ENCODE peak calls at places on chromosomes 4 and X, in nine cellular contexts. O, N, C, V, G, Y, S, A and L are unnamed samples. For H3K36me3, the result is how much of the 10 kb centered on the place peaks cover.

GRCh38 chr4:57119054-57119651 is 9.0 kb upstream of the IGFBP7 start:
- DNase-seq in O (peak), Y (peak), C (peak), S (peak), N (no peak), V (peak), G (no peak), A (peak), L (peak)

GRCh38 chrX:22135171-22135711 is 103.1 kb downstream of the PHEX start:
- DNase-seq in C (no peak), V (no peak), G (no peak), A (no peak), Y (peak), S (no peak), N (no peak), O (peak), L (peak)

GRCh38 chr4:176063718-176064117 is 1.9 kb upstream of the WDR17 start:
- DNase-seq in N (no peak), O (no peak), C (no peak), S (no peak), Y (no peak), A (no peak), G (no peak), V (no peak), L (no peak)

GRCh38 chr4:121339307-121339706 is 41.5 kb downstream of the QRFPR start:
- DNase-seq in N (no peak), S (no peak), O (no peak), G (no peak), Y (peak), A (no peak), V (no peak), C (no peak), L (no peak)

GRCh38 chrX:21375795-21376069 is 1.5 kb downstream of the CNKSR2 start:
- DNase-seq in A (no peak), Y (no peak), O (no peak), C (no peak), N (no peak), V (no peak), S (no peak), G (no peak), L (no peak)

GRCh38 chr4:182231503-182231902 is 11.7 kb upstream of the TENM3 start:
- DNase-seq in C (no peak), G (no peak), N (no peak), S (no peak), A (no peak), Y (no peak), V (no peak), O (no peak), L (no peak)

GRCh38 chrX:148691456-148691855 is 191.0 kb downstream of the AFF2 start:
- DNase-seq in G (no peak), V (no peak), C (no peak), A (no peak), Y (peak), N (no peak), S (no peak), O (no peak), L (no peak)

GRCh38 chrX:127112726-127113125 is 293.2 kb downstream of the PRR32 start:
- DNase-seq in S (no peak), V (no peak), C (no peak), N (no peak), Y (no peak), A (no peak), O (no peak), G (no peak), L (no peak)

GRCh38 chrX:41332408-41332987 is 1.5 kb upstream of the DDX3X start:
- DNase-seq in N (no peak), V (peak), O (peak), G (no peak), Y (peak), S (no peak), A (peak), C (no peak), L (peak)

GRCh38 chr4:75916091-75916661 is 13.9 kb upstream of the PPEF2 start:
- DNase-seq in G (no peak), Y (peak), C (peak), S (no peak), N (peak), A (no peak), V (no peak), O (peak), L (peak)

GRCh38 chr4:126647756-126648396 is 984.9 kb upstream of the INTU start:
- DNase-seq in Y (no peak), S (no peak), N (no peak), V (no peak), O (peak), A (no peak), C (no peak), G (no peak), L (no peak)

GRCh38 chr4:140286503-140286902 is 86.9 kb upstream of the SCOC start:
- DNase-seq in Y (peak), C (peak), G (no peak), V (no peak), S (no peak), A (no peak), O (no peak), N (no peak), L (peak)

DNA sequence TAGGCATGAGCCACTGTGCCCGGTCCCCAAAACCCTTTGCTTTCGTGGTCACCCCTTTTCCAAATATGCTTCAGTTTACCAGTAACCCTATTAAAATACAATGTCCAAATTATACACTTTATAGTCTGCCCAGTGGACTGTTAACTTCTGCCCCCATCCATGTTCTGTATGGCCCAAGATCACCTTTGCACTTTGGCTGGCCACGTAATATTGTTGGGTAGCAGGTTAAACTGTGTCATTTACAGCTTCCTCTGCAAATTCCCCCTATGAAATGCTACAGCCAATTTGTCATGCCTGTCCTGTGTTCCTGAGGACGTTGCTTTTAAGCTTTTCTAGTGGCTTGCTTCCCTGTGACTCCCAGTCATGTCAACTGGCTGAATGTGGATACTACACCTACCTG is 101.1 kb upstream of the IL13RA1 start:
- DNase-seq in N (no peak), C (no peak), S (no peak), Y (no peak), V (no peak), G (peak), A (no peak), O (no peak), L (no peak)
- H3K36me3 ChIP-seq in N (under half), C (under half), S (under half), Y (under half), V (under half), G (under half), A (under half), O (under half), L (under half)

GRCh38 chr4:2044119-2044485 is 15.0 kb upstream of the NAT8L start:
- DNase-seq in G (no peak), O (no peak), S (no peak), A (no peak), C (no peak), V (no peak), Y (no peak), N (no peak), L (no peak)

GRCh38 chr4:2041234-2042130 is 17.6 kb upstream of the NAT8L start:
- DNase-seq in V (peak), C (peak), A (peak), S (peak), N (peak), Y (peak), G (peak), O (peak), L (peak)

GRCh38 chr4:2043396-2044118 is 15.6 kb upstream of the NAT8L start:
- DNase-seq in C (no peak), V (no peak), Y (no peak), G (no peak), O (no peak), A (no peak), N (no peak), S (no peak), L (no peak)

GRCh38 chr4:2042207-2042946 is 16.8 kb upstream of the NAT8L start:
- DNase-seq in C (no peak), V (no peak), G (peak), S (no peak), A (no peak), Y (peak), O (no peak), N (no peak), L (peak)

GRCh38 chr4:2042947-2043395 is 16.2 kb upstream of the NAT8L start:
- DNase-seq in V (no peak), S (no peak), G (no peak), N (no peak), O (no peak), A (no peak), Y (no peak), C (no peak), L (no peak)
- H3K4me3 ChIP-seq in V (no peak), S (no peak), G (no peak), N (no peak), O (no peak), A (peak), Y (peak), C (no peak), L (no peak)

GRCh38 chrX:47182106-47182700 is 11.4 kb upstream of the UBA1 start:
- DNase-seq in C (no peak), A (no peak), S (no peak), G (no peak), V (no peak), O (no peak), Y (no peak), N (no peak), L (no peak)
- H3K36me3 ChIP-seq in C (under half), A (half or more), S (half or more), G (under half), V (half or more), O (under half), Y (under half), N (under half), L (under half)

DNA sequence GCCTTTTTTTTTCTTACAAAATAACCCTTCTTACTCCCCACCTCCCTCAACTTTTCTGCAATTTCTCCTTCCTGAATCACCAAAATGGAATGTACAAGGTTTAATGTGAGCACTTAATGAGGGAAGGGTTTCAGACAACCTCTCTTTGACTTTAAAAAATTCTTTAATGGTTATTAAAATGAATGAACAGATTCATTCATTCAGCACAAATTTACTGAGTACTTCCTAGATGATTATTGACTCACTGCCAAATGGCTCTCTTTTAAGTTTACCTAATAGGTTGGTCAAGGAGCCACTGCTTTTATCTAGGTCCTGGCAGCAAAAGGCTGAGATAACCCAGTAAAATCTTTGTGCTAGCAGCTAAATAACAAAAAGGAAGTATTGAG is 904 bp upstream of the AADAT start:
- DNase-seq in O (no peak), Y (peak), A (no peak), C (no peak), V (no peak), S (no peak), G (no peak), N (no peak), L (no peak)
- H3K4me3 ChIP-seq in O (peak), Y (peak), A (peak), C (no peak), V (no peak), S (peak), G (no peak), N (no peak), L (peak)

DNA sequence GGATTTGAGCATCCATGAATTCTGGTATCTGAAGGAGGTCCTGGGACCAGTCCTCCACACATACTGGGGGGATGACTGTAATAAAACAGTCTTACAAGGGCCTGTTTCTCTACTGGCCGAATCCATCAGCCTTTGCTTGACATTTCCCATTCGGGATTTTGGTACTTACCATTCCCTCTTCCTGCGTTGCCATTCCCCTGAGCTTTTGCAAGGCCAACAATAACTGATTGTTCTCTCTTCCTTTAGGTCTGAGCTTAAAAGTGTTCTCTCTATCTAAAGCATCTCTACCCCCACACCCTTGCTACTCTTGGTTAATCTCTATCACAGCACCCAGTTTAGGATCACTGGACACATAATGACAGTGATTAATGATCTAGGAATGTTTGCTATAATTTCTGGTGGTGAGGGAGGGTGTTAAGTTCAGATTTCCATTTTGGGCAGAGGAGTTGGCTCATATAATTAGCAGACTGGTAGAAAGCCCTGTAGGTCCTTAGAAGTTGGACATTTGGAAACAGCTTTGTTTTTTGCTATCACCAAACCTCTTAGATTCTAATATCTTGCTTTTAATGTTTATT is 29.4 kb downstream of the TMA16 start:
- DNase-seq in O (no peak), S (no peak), N (no peak), Y (no peak), C (no peak), V (no peak), G (no peak), A (no peak), L (no peak)
- H3K36me3 ChIP-seq in O (under half), S (under half), N (under half), Y (half or more), C (under half), V (under half), G (under half), A (half or more), L (half or more)

GRCh38 chrX:17591741-17592110 is 145.6 kb upstream of the SCML1 start:
- DNase-seq in C (no peak), G (no peak), Y (peak), V (no peak), S (no peak), A (no peak), N (no peak), O (peak), L (peak)
- H3K4me3 ChIP-seq in C (no peak), G (no peak), Y (peak), V (no peak), S (peak), A (no peak), N (no peak), O (peak), L (no peak)